ENCODE peak calls at places on chromosomes 2 and 18, in ten cellular contexts. One of them, this sample, is unnamed.

GRCh38 chr18:26551217-26551708 is 2.9 kb upstream of the KCTD1 start:
- DNase-seq in SK-N-SH: no peak
- DNase-seq in H1: peak; percentile 50
- DNase-seq in suprapubic skin: no peak
- DNase-seq in GM12878: no peak
- DNase-seq in upper lobe of left lung: no peak
- DNase-seq in sigmoid colon: no peak
- DNase-seq in esophagus muscularis mucosa: peak; percentile 79
- DNase-seq in K562: no peak
- DNase-seq in transverse colon: no peak
- DNase-seq in this sample: no peak

GRCh38 chr2:83572400-83572799 is 886.7 kb downstream of the SUCLG1 start:
- DNase-seq in transverse colon: no peak
- DNase-seq in upper lobe of left lung: no peak
- DNase-seq in suprapubic skin: no peak
- DNase-seq in SK-N-SH: no peak
- DNase-seq in GM12878: no peak
- DNase-seq in esophagus muscularis mucosa: no peak
- DNase-seq in K562: no peak
- DNase-seq in H1: no peak
- DNase-seq in sigmoid colon: no peak
- DNase-seq in this sample: no peak

GRCh38 chr2:99637157-99637697 is 147.4 kb upstream of the REV1 start:
- DNase-seq in SK-N-SH: no peak
- DNase-seq in GM12878: no peak
- DNase-seq in sigmoid colon: no peak
- DNase-seq in suprapubic skin: no peak
- DNase-seq in transverse colon: no peak
- DNase-seq in H1: no peak
- DNase-seq in esophagus muscularis mucosa: no peak
- DNase-seq in upper lobe of left lung: peak; percentile 36
- DNase-seq in K562: no peak
- DNase-seq in this sample: no peak

GRCh38 chr2:57888463-57888862 is 158.1 kb upstream of the VRK2 start:
- DNase-seq in transverse colon: no peak
- DNase-seq in SK-N-SH: no peak
- DNase-seq in GM12878: no peak
- DNase-seq in upper lobe of left lung: no peak
- DNase-seq in K562: no peak
- DNase-seq in suprapubic skin: no peak
- DNase-seq in esophagus muscularis mucosa: no peak
- DNase-seq in sigmoid colon: no peak
- DNase-seq in H1: no peak
- DNase-seq in this sample: no peak

GRCh38 chr2:197279997-197280756 is 30.4 kb downstream of the ANKRD44 start:
- DNase-seq in sigmoid colon: no peak
- DNase-seq in SK-N-SH: peak; percentile 38
- DNase-seq in K562: no peak
- DNase-seq in esophagus muscularis mucosa: no peak
- DNase-seq in transverse colon: no peak
- DNase-seq in GM12878: no peak
- DNase-seq in H1: no peak
- DNase-seq in suprapubic skin: no peak
- DNase-seq in upper lobe of left lung: no peak
- DNase-seq in this sample: no peak

GRCh38 chr2:223383315-223383714 is 218.8 kb downstream of the SCG2 start:
- DNase-seq in H1: no peak
- DNase-seq in suprapubic skin: no peak
- DNase-seq in upper lobe of left lung: no peak
- DNase-seq in GM12878: no peak
- DNase-seq in sigmoid colon: no peak
- DNase-seq in transverse colon: no peak
- DNase-seq in esophagus muscularis mucosa: no peak
- DNase-seq in SK-N-SH: no peak
- DNase-seq in K562: no peak
- DNase-seq in this sample: no peak

GRCh38 chr2:73266061-73266891 is 18.0 kb downstream of the FBXO41 start:
- DNase-seq in H1: no peak
- DNase-seq in K562: no peak
- DNase-seq in esophagus muscularis mucosa: no peak
- DNase-seq in suprapubic skin: no peak
- DNase-seq in transverse colon: no peak
- DNase-seq in upper lobe of left lung: peak; percentile 81
- DNase-seq in GM12878: no peak
- DNase-seq in SK-N-SH: no peak
- DNase-seq in sigmoid colon: no peak
- DNase-seq in this sample: no peak

GRCh38 chr2:99477054-99477453 is 12.8 kb downstream of the REV1 start:
- DNase-seq in K562: no peak
- DNase-seq in SK-N-SH: no peak
- DNase-seq in sigmoid colon: no peak
- DNase-seq in GM12878: no peak
- DNase-seq in esophagus muscularis mucosa: peak; percentile 26
- DNase-seq in suprapubic skin: no peak
- DNase-seq in transverse colon: no peak
- DNase-seq in H1: no peak
- DNase-seq in upper lobe of left lung: no peak
- DNase-seq in this sample: no peak

GRCh38 chr2:46353509-46353908 is 56.3 kb downstream of the EPAS1 start:
- DNase-seq in K562: no peak
- DNase-seq in SK-N-SH: no peak
- DNase-seq in suprapubic skin: no peak
- DNase-seq in transverse colon: no peak
- DNase-seq in upper lobe of left lung: no peak
- DNase-seq in esophagus muscularis mucosa: no peak
- DNase-seq in sigmoid colon: no peak
- DNase-seq in H1: no peak
- DNase-seq in GM12878: no peak
- DNase-seq in this sample: no peak

GRCh38 chr2:132757676-132758075 is 87.7 kb upstream of the LYPD1 start:
- DNase-seq in suprapubic skin: no peak
- DNase-seq in transverse colon: no peak
- DNase-seq in GM12878: no peak
- DNase-seq in esophagus muscularis mucosa: no peak
- DNase-seq in upper lobe of left lung: no peak
- DNase-seq in H1: no peak
- DNase-seq in K562: no peak
- DNase-seq in sigmoid colon: no peak
- DNase-seq in SK-N-SH: no peak
- DNase-seq in this sample: no peak

GRCh38 chr2:144914622-144915230 is 394.8 kb upstream of the ZEB2 start:
- DNase-seq in K562: no peak
- DNase-seq in esophagus muscularis mucosa: no peak
- DNase-seq in GM12878: no peak
- DNase-seq in SK-N-SH: no peak
- DNase-seq in suprapubic skin: no peak
- DNase-seq in upper lobe of left lung: no peak
- DNase-seq in H1: no peak
- DNase-seq in transverse colon: no peak
- DNase-seq in sigmoid colon: no peak
- DNase-seq in this sample: no peak

GRCh38 chr2:238645095-238645494 is 202.8 kb upstream of the TWIST2 start:
- DNase-seq in GM12878: no peak
- DNase-seq in sigmoid colon: no peak
- DNase-seq in SK-N-SH: no peak
- DNase-seq in K562: no peak
- DNase-seq in esophagus muscularis mucosa: peak; percentile 74
- DNase-seq in suprapubic skin: no peak
- DNase-seq in transverse colon: no peak
- DNase-seq in H1: peak; percentile 26
- DNase-seq in upper lobe of left lung: no peak
- DNase-seq in this sample: no peak

GRCh38 chr18:8791171-8791651 is 85.9 kb downstream of the MTCL1 start:
- DNase-seq in transverse colon: no peak
- DNase-seq in sigmoid colon: no peak
- DNase-seq in upper lobe of left lung: no peak
- DNase-seq in H1: no peak
- DNase-seq in suprapubic skin: no peak
- DNase-seq in GM12878: no peak
- DNase-seq in K562: no peak
- DNase-seq in SK-N-SH: peak; percentile 60
- DNase-seq in esophagus muscularis mucosa: no peak
- DNase-seq in this sample: no peak

GRCh38 chr2:17879137-17879912 is 858 bp downstream of the KCNS3 start:
- DNase-seq in K562: peak; percentile 28
- DNase-seq in transverse colon: peak; percentile 87
- DNase-seq in GM12878: no peak
- DNase-seq in esophagus muscularis mucosa: no peak
- DNase-seq in upper lobe of left lung: peak; percentile 89
- DNase-seq in suprapubic skin: peak; percentile 82
- DNase-seq in H1: peak; percentile 83
- DNase-seq in sigmoid colon: peak; percentile 80
- DNase-seq in SK-N-SH: peak; percentile 72
- DNase-seq in this sample: peak; percentile 75

GRCh38 chr2:36287363-36288275 is 68.0 kb upstream of the CRIM1 start:
- DNase-seq in transverse colon: no peak
- DNase-seq in suprapubic skin: no peak
- DNase-seq in GM12878: no peak
- DNase-seq in H1: no peak
- DNase-seq in upper lobe of left lung: no peak
- DNase-seq in K562: no peak
- DNase-seq in SK-N-SH: no peak
- DNase-seq in sigmoid colon: no peak
- DNase-seq in esophagus muscularis mucosa: no peak
- DNase-seq in this sample: no peak

GRCh38 chr2:109614715-109615636 is 812 bp downstream of the SOWAHC start:
- DNase-seq in H1: peak; percentile 69
- DNase-seq in SK-N-SH: peak; percentile 72
- DNase-seq in upper lobe of left lung: no peak
- DNase-seq in sigmoid colon: peak; percentile 71
- DNase-seq in esophagus muscularis mucosa: no peak
- DNase-seq in K562: no peak
- DNase-seq in transverse colon: peak; percentile 31
- DNase-seq in suprapubic skin: peak; percentile 82
- DNase-seq in GM12878: no peak
- DNase-seq in this sample: no peak

GRCh38 chr2:214322662-214323061 is 88.2 kb upstream of the VWC2L start:
- DNase-seq in H1: no peak
- DNase-seq in transverse colon: no peak
- DNase-seq in K562: no peak
- DNase-seq in esophagus muscularis mucosa: no peak
- DNase-seq in GM12878: no peak
- DNase-seq in upper lobe of left lung: no peak
- DNase-seq in sigmoid colon: no peak
- DNase-seq in SK-N-SH: no peak
- DNase-seq in suprapubic skin: no peak
- DNase-seq in this sample: no peak

GRCh38 chr2:174333502-174334277 is 1.1 kb upstream of the SP9 start:
- DNase-seq in esophagus muscularis mucosa: no peak
- DNase-seq in K562: no peak
- DNase-seq in sigmoid colon: no peak
- DNase-seq in GM12878: no peak
- DNase-seq in upper lobe of left lung: peak; percentile 67
- DNase-seq in SK-N-SH: no peak
- DNase-seq in transverse colon: no peak
- DNase-seq in suprapubic skin: no peak
- DNase-seq in H1: peak; percentile 65
- DNase-seq in this sample: no peak

GRCh38 chr2:207632575-207633492 is 7.6 kb upstream of the METTL21A start:
- DNase-seq in upper lobe of left lung: no peak
- DNase-seq in sigmoid colon: no peak
- DNase-seq in suprapubic skin: no peak
- DNase-seq in GM12878: no peak
- DNase-seq in transverse colon: no peak
- DNase-seq in H1: no peak
- DNase-seq in K562: peak; percentile 13
- DNase-seq in SK-N-SH: no peak
- DNase-seq in esophagus muscularis mucosa: no peak
- DNase-seq in this sample: no peak

GRCh38 chr2:179020156-179020750 is 29.7 kb downstream of the CCDC141 start:
- DNase-seq in K562: no peak
- DNase-seq in GM12878: no peak
- DNase-seq in esophagus muscularis mucosa: no peak
- DNase-seq in suprapubic skin: no peak
- DNase-seq in transverse colon: no peak
- DNase-seq in H1: peak; percentile 83
- DNase-seq in upper lobe of left lung: no peak
- DNase-seq in sigmoid colon: no peak
- DNase-seq in SK-N-SH: peak; percentile 29
- DNase-seq in this sample: peak; percentile 29
- TF ChIP-seq EP300 in K562: no peak
- TF ChIP-seq EP300 in GM12878: no peak
- TF ChIP-seq EP300 in esophagus muscularis mucosa: no peak
- TF ChIP-seq EP300 in suprapubic skin: no peak
- TF ChIP-seq EP300 in transverse colon: no peak
- TF ChIP-seq EP300 in H1: no peak
- TF ChIP-seq EP300 in upper lobe of left lung: no peak
- TF ChIP-seq EP300 in sigmoid colon: no peak
- TF ChIP-seq EP300 in SK-N-SH: no peak
- TF ChIP-seq EP300 in this sample: no peak

GRCh38 chr18:50560681-50561629 is 1.1 kb downstream of the MAPK4 start:
- DNase-seq in esophagus muscularis mucosa: no peak
- DNase-seq in sigmoid colon: no peak
- DNase-seq in GM12878: no peak
- DNase-seq in suprapubic skin: no peak
- DNase-seq in transverse colon: no peak
- DNase-seq in K562: no peak
- DNase-seq in SK-N-SH: peak; percentile 68
- DNase-seq in H1: peak; percentile 73
- DNase-seq in upper lobe of left lung: peak; percentile 78
- DNase-seq in this sample: no peak
- TF ChIP-seq POLR2AphosphoS5 in esophagus muscularis mucosa: peak; percentile 68
- TF ChIP-seq POLR2AphosphoS5 in sigmoid colon: no peak
- TF ChIP-seq POLR2AphosphoS5 in GM12878: no peak
- TF ChIP-seq POLR2AphosphoS5 in suprapubic skin: no peak
- TF ChIP-seq POLR2AphosphoS5 in transverse colon: no peak
- TF ChIP-seq POLR2AphosphoS5 in K562: no peak
- TF ChIP-seq POLR2AphosphoS5 in SK-N-SH: no peak
- TF ChIP-seq POLR2AphosphoS5 in H1: no peak
- TF ChIP-seq POLR2AphosphoS5 in upper lobe of left lung: no peak
- TF ChIP-seq POLR2AphosphoS5 in this sample: no peak

GRCh38 chr2:215613265-215613664 is 177.4 kb upstream of the FN1 start:
- DNase-seq in suprapubic skin: no peak
- DNase-seq in upper lobe of left lung: no peak
- DNase-seq in sigmoid colon: no peak
- DNase-seq in esophagus muscularis mucosa: no peak
- DNase-seq in SK-N-SH: no peak
- DNase-seq in transverse colon: no peak
- DNase-seq in GM12878: no peak
- DNase-seq in K562: no peak
- DNase-seq in H1: no peak
- DNase-seq in this sample: no peak
- TF ChIP-seq EP300 in suprapubic skin: no peak
- TF ChIP-seq EP300 in upper lobe of left lung: no peak
- TF ChIP-seq EP300 in sigmoid colon: no peak
- TF ChIP-seq EP300 in esophagus muscularis mucosa: no peak
- TF ChIP-seq EP300 in SK-N-SH: no peak
- TF ChIP-seq EP300 in transverse colon: no peak
- TF ChIP-seq EP300 in GM12878: no peak
- TF ChIP-seq EP300 in K562: no peak
- TF ChIP-seq EP300 in H1: no peak
- TF ChIP-seq EP300 in this sample: no peak

DNA sequence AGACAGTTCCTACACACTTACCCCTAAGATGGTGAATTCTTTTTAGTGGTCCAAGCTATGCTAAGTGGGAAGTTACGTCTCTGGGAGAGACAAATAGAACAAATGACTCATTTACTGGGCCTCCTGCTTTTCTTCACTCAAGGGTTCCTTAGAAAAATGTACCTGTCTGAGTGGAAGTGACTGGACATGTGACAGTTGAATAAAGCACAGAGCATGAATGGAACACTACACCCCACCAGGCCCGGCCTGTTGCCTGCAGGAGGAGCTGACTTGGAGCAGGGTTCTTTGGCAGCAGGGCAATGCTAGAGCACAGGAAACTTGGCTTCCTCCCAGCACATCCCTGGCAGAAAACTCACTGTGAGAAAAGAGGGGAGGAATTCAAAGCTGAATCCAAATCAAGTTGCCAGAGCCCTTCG is 451.0 kb upstream of the SETBP1 start:
- DNase-seq in GM12878: no peak
- DNase-seq in suprapubic skin: peak; percentile 77
- DNase-seq in sigmoid colon: peak; percentile 92
- DNase-seq in upper lobe of left lung: no peak
- DNase-seq in transverse colon: peak; percentile 44
- DNase-seq in K562: no peak
- DNase-seq in SK-N-SH: peak; percentile 1
- DNase-seq in esophagus muscularis mucosa: no peak
- DNase-seq in H1: no peak
- DNase-seq in this sample: no peak
- TF ChIP-seq POLR2AphosphoS5 in GM12878: no peak
- TF ChIP-seq POLR2AphosphoS5 in suprapubic skin: no peak
- TF ChIP-seq POLR2AphosphoS5 in sigmoid colon: peak; percentile 92
- TF ChIP-seq POLR2AphosphoS5 in upper lobe of left lung: no peak
- TF ChIP-seq POLR2AphosphoS5 in transverse colon: peak; percentile 77
- TF ChIP-seq POLR2AphosphoS5 in K562: no peak
- TF ChIP-seq POLR2AphosphoS5 in SK-N-SH: peak; percentile 65
- TF ChIP-seq POLR2AphosphoS5 in esophagus muscularis mucosa: peak; percentile 76
- TF ChIP-seq POLR2AphosphoS5 in H1: no peak
- TF ChIP-seq POLR2AphosphoS5 in this sample: peak; percentile 67